ENCODE peak calls at places on chromosomes 2 and 18, in four cellular contexts. L is HepG2, V is PC-3, R is GM23248. G is an unnamed sample. For H3K4me1, the result is how much of the 10 kb centered on the place peaks cover.

GRCh38 chr2:11774600-11774999 is 28.2 kb downstream of the LPIN1 start:
- DNase-seq in L (no peak), V (no peak), R (peak), G (no peak)

GRCh38 chr2:73979686-73980085 is 5.0 kb upstream of the TET3 start:
- DNase-seq in V (peak), L (peak), R (peak), G (peak)

GRCh38 chr18:14974576-14974975 is 226.6 kb downstream of the ANKRD30B start:
- DNase-seq in L (no peak), V (peak), R (peak), G (peak)

GRCh38 chr2:201880620-201881381 is 74.5 kb downstream of the CDK15 start:
- DNase-seq in R (peak), V (peak), L (no peak), G (no peak)

GRCh38 chr2:236579746-236580315 is 10.2 kb downstream of the ACKR3 start:
- DNase-seq in R (no peak), V (no peak), L (no peak), G (no peak)

GRCh38 chr2:15813481-15814266 is 126.7 kb upstream of the MYCN start:
- DNase-seq in L (no peak), R (no peak), V (no peak), G (no peak)

GRCh38 chr2:164840458-164840929 is 1.1 kb downstream of the COBLL1 start:
- DNase-seq in R (peak), V (peak), L (peak), G (peak)

GRCh38 chr18:22182884-22183610 is 13.7 kb downstream of the GATA6 start:
- DNase-seq in V (peak), L (no peak), R (no peak), G (peak)

GRCh38 chr2:224887159-224887558 is 155.1 kb downstream of the DOCK10 start:
- DNase-seq in L (no peak), V (no peak), R (peak), G (no peak)

GRCh38 chr2:212153923-212154322 is 384.7 kb downstream of the ERBB4 start:
- DNase-seq in L (no peak), R (no peak), V (no peak), G (no peak)

GRCh38 chr18:22020127-22020866 is 149.1 kb upstream of the GATA6 start:
- DNase-seq in R (no peak), L (peak), V (no peak), G (no peak)

GRCh38 chr2:37877457-37878315 is 47.4 kb upstream of the RMDN2 start:
- DNase-seq in R (peak), V (peak), L (peak), G (peak)

GRCh38 chr18:44325903-44326650 is 354.6 kb upstream of the SETBP1 start:
- DNase-seq in L (no peak), V (peak), R (peak), G (no peak)

GRCh38 chr2:111045771-111046444 is 74.8 kb upstream of the BCL2L11 start:
- DNase-seq in V (no peak), L (no peak), R (no peak), G (no peak)

DNA sequence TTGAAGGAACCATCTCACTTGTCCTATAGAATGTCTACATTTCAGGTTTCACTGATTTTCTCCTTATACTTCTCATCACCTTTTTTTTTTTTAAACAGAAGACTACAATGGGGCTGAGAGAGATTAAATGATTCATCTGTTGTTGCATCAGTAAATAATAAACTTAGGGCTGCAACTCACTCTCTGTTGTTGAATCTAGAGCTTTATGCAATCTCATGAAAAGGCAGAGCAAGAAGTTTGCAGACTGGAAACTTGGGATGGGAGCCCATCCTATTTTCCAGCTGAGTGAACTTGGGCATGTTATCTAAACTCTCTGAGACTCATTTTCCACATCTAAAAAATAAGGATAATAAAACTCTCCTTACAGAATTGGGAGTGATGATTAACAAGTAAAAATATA is 58.4 kb downstream of the PDE1A start:
- DNase-seq in R (peak), V (no peak), L (no peak), G (no peak)
- H3K27ac ChIP-seq in R (peak), V (no peak), L (no peak), G (no peak)

DNA sequence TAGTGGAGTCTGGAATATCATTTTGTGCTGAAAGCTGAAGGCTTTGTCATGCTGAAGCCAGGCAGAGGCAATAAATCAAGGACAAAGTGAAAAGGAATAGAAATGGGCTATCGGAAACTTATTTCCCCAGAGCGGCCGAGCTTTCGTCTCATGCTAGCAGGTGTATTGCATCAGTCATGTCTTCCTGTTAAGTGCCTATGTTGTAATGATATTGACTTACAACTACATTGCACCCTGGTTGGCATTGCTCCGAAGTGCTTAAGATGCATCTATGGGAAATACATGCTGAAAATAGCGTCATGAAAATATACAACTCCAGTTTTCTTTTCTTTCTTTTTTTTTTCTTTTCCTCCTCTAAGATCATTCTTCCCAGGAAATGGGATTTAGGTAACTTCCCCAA is 790.3 kb downstream of the CNTNAP5 start:
- DNase-seq in R (no peak), L (no peak), V (no peak), G (no peak)
- H3K4me1 ChIP-seq in R (under half), L (under half), V (under half), G (under half)

GRCh38 chr18:10432781-10433180 is 21.7 kb upstream of the APCDD1 start:
- DNase-seq in V (no peak), R (no peak), L (no peak), G (peak)
- H3K4me2 ChIP-seq in V (no peak), R (no peak), L (no peak), G (no peak)

DNA sequence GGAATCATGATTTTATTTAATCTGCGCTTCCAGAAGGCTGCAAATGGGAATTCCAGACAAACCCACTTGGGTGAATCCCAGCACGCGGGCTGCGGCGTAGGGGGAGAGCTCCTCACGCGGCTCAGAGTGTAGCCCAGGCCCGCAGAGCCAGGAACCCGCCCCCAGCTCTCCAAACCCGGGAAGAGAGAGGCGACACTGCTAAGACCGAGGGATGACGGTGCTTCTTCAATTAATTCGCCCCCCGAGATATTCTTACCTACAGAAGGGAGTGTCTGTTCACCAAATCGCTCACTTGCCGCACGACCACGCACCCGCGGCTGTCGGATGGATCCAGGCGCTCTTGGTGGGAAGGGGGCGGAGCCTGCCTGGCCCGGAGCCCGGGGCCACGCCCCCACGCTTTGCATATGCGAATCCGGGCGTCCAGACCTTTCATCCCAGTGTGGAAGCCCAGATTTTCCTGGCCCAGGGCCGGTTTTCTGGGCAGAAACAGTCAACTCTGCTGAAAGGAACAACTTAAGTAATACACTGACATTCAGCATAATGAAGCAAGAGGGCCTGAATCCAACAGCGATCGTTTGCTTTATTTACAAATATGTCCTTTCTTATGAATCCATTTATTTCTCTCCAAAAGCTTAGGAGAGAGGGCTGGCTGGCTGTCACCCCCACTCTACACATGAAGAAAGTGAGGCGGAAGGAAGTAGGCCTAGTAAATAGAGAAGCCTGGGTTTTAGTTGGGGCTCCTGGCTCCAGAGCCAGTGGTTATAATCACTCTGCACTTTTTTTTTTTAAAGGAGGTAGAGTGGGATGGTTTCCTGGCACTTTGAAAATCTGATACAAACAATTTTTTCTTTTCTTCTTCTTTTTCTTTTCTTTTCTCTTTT is at the start of gene SLC19A3:
- DNase-seq in V (no peak), L (peak), R (peak), G (no peak)
- H3K27ac ChIP-seq in V (no peak), L (peak), R (no peak), G (no peak)

DNA sequence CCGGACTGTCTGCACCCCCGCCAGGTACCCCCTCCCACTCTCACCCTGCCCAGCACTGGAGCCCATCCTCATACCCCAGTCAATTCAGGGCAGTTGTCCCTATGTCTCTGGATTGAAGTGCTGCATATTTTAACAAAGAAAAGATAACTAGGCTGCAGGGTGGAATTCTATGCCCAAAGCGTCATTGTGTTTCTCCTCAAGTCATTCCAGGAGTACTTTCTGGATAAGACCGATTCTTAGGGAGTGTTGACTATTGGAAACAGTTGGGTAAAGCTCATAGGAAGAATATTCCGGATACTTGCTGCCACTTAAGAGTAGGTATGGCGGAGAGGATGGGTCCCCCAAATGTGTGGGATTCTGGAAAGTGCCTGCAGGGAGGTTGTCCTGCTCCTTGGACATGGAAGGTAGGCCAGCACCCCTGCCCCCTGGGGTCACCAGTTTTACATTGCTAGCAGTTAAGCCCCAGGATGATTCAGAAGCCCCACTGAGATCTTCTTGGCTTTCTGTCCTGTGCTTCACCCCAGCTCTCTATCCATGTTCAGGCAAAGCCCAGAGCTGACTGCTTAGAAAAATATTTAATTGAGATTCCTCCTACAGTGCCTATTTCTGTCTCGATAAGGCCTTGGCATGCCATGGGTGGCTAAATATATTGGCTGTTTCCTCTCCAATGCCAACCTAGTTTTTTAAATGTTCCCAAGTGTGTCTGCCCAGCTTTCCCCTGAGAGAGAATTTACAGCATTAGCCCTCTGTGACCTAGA is 48.2 kb downstream of the RPL37A start:
- DNase-seq in R (peak), V (no peak), L (no peak), G (no peak)
- H3K4me1 ChIP-seq in R (half or more), V (under half), L (under half), G (under half)

G was measured in PC-9.